ENCODE peak calls at places on chromosome 18, in six cellular contexts. One of them, this sample, is unnamed.

GRCh38 chr18:52435301-52435700 is 95.3 kb downstream of the DCC start:
- DNase-seq in spleen: no peak
- DNase-seq in uterus: no peak
- DNase-seq in heart right ventricle: no peak
- DNase-seq in psoas muscle: no peak
- DNase-seq in upper lobe of left lung: no peak
- DNase-seq in this sample: peak; percentile 56

GRCh38 chr18:28075501-28075900 is 101.4 kb downstream of the CDH2 start:
- DNase-seq in psoas muscle: no peak
- DNase-seq in spleen: no peak
- DNase-seq in upper lobe of left lung: no peak
- DNase-seq in uterus: no peak
- DNase-seq in heart right ventricle: no peak
- DNase-seq in this sample: peak; percentile 29

GRCh38 chr18:47724186-47724975 is 206.1 kb downstream of the SMAD2 start:
- DNase-seq in psoas muscle: no peak
- DNase-seq in upper lobe of left lung: no peak
- DNase-seq in uterus: no peak
- DNase-seq in heart right ventricle: no peak
- DNase-seq in spleen: no peak
- DNase-seq in this sample: no peak

GRCh38 chr18:55095579-55095978 is 136.3 kb upstream of the CCDC68 start:
- DNase-seq in uterus: no peak
- DNase-seq in upper lobe of left lung: no peak
- DNase-seq in spleen: no peak
- DNase-seq in psoas muscle: no peak
- DNase-seq in heart right ventricle: no peak
- DNase-seq in this sample: no peak

GRCh38 chr18:59484796-59485328 is 125.8 kb upstream of the LMAN1 start:
- DNase-seq in heart right ventricle: no peak
- DNase-seq in upper lobe of left lung: no peak
- DNase-seq in uterus: no peak
- DNase-seq in psoas muscle: no peak
- DNase-seq in spleen: no peak
- DNase-seq in this sample: no peak

GRCh38 chr18:71371951-71372605 is 1083.2 kb downstream of the SOCS6 start:
- DNase-seq in upper lobe of left lung: no peak
- DNase-seq in heart right ventricle: no peak
- DNase-seq in spleen: no peak
- DNase-seq in uterus: no peak
- DNase-seq in psoas muscle: no peak
- DNase-seq in this sample: no peak

GRCh38 chr18:55096261-55097026 is 137.2 kb upstream of the CCDC68 start:
- DNase-seq in upper lobe of left lung: no peak
- DNase-seq in heart right ventricle: no peak
- DNase-seq in spleen: no peak
- DNase-seq in psoas muscle: peak; percentile 53
- DNase-seq in uterus: peak; percentile 29
- DNase-seq in this sample: peak; percentile 49

GRCh38 chr18:23689616-23690504 is 607 bp downstream of the LAMA3 start:
- DNase-seq in spleen: peak; percentile 72
- DNase-seq in uterus: peak; percentile 31
- DNase-seq in psoas muscle: peak; percentile 57
- DNase-seq in upper lobe of left lung: peak; percentile 90
- DNase-seq in heart right ventricle: peak; percentile 18
- DNase-seq in this sample: no peak

GRCh38 chr18:3066391-3067079 is 53.6 kb upstream of the LPIN2 start:
- DNase-seq in upper lobe of left lung: no peak
- DNase-seq in spleen: no peak
- DNase-seq in uterus: no peak
- DNase-seq in psoas muscle: no peak
- DNase-seq in heart right ventricle: no peak
- DNase-seq in this sample: peak; percentile 43

GRCh38 chr18:48902856-48903601 is 47.7 kb downstream of the SMAD7 start:
- DNase-seq in psoas muscle: peak; percentile 82
- DNase-seq in heart right ventricle: peak; percentile 71
- DNase-seq in spleen: peak; percentile 74
- DNase-seq in uterus: peak; percentile 43
- DNase-seq in upper lobe of left lung: peak; percentile 48
- DNase-seq in this sample: no peak

GRCh38 chr18:25726278-25726677 is 364.1 kb downstream of the SS18 start:
- DNase-seq in psoas muscle: no peak
- DNase-seq in upper lobe of left lung: no peak
- DNase-seq in heart right ventricle: no peak
- DNase-seq in spleen: no peak
- DNase-seq in uterus: no peak
- DNase-seq in this sample: peak; percentile 46

GRCh38 chr18:46950064-46950656 is 32.8 kb downstream of the KATNAL2 start:
- DNase-seq in heart right ventricle: no peak
- DNase-seq in psoas muscle: no peak
- DNase-seq in upper lobe of left lung: no peak
- DNase-seq in spleen: no peak
- DNase-seq in uterus: no peak
- DNase-seq in this sample: no peak

GRCh38 chr18:75204978-75205759 is 3.8 kb downstream of the PTGR3 start:
- DNase-seq in uterus: no peak
- DNase-seq in psoas muscle: peak; percentile 61
- DNase-seq in heart right ventricle: peak; percentile 37
- DNase-seq in upper lobe of left lung: no peak
- DNase-seq in spleen: no peak
- DNase-seq in this sample: no peak

GRCh38 chr18:2857491-2858063 is 10.8 kb downstream of the EMILIN2 start:
- DNase-seq in upper lobe of left lung: no peak
- DNase-seq in heart right ventricle: peak; percentile 78
- DNase-seq in uterus: peak; percentile 94
- DNase-seq in psoas muscle: peak; percentile 90
- DNase-seq in spleen: peak; percentile 85
- DNase-seq in this sample: no peak

GRCh38 chr18:48538531-48539405 is at the start of gene CTIF:
- DNase-seq in upper lobe of left lung: peak; percentile 93
- DNase-seq in uterus: peak; percentile 95
- DNase-seq in heart right ventricle: peak; percentile 93
- DNase-seq in psoas muscle: peak; percentile 97
- DNase-seq in spleen: peak; percentile 94
- DNase-seq in this sample: peak; percentile 95

GRCh38 chr18:60053747-60054304 is 154.0 kb downstream of the PMAIP1 start:
- DNase-seq in heart right ventricle: no peak
- DNase-seq in spleen: no peak
- DNase-seq in psoas muscle: no peak
- DNase-seq in uterus: no peak
- DNase-seq in upper lobe of left lung: no peak
- DNase-seq in this sample: peak; percentile 4

GRCh38 chr18:26335139-26335933 is 109.1 kb downstream of the TAF4B start:
- DNase-seq in spleen: no peak
- DNase-seq in upper lobe of left lung: no peak
- DNase-seq in psoas muscle: no peak
- DNase-seq in heart right ventricle: no peak
- DNase-seq in uterus: no peak
- DNase-seq in this sample: no peak

GRCh38 chr18:35252466-35252865 is 11.6 kb downstream of the ZNF397 start:
- DNase-seq in uterus: no peak
- DNase-seq in heart right ventricle: no peak
- DNase-seq in spleen: no peak
- DNase-seq in upper lobe of left lung: no peak
- DNase-seq in psoas muscle: no peak
- DNase-seq in this sample: no peak

GRCh38 chr18:35253655-35254287 is 12.9 kb downstream of the ZNF397 start:
- DNase-seq in upper lobe of left lung: no peak
- DNase-seq in uterus: no peak
- DNase-seq in heart right ventricle: no peak
- DNase-seq in spleen: no peak
- DNase-seq in psoas muscle: no peak
- DNase-seq in this sample: no peak

DNA sequence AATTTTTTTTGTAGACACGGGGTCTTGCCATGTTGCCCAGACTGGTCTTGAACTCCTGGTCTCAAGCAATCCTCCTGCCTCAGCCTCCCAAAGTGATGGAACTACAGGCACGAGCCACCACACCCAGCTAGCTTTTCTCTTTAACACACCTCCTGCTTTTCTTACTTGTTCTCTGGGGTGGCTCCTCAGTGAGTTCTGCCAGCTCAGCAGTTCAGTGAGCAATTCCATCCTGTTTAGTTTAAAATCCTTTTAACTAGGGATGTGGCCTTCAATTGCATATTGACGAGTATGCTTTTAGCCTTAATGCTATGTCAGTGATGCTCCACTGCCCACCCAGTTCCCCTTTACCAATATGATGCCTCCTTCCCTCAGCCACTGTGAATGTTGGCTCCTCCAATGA is 16.1 kb downstream of the ZNF397 start:
- DNase-seq in spleen: no peak
- DNase-seq in upper lobe of left lung: no peak
- DNase-seq in psoas muscle: no peak
- DNase-seq in heart right ventricle: no peak
- DNase-seq in uterus: no peak
- DNase-seq in this sample: no peak
- H3K36me3 ChIP-seq in spleen: peaks cover 15% of the 10 kb centered on the region
- H3K36me3 ChIP-seq in upper lobe of left lung: peaks cover 11% of the 10 kb centered on the region
- H3K36me3 ChIP-seq in psoas muscle: peaks cover 10% of the 10 kb centered on the region
- H3K36me3 ChIP-seq in heart right ventricle: peaks cover 19% of the 10 kb centered on the region
- H3K36me3 ChIP-seq in uterus: no peaks in the 10 kb centered on the region
- H3K36me3 ChIP-seq in this sample: no peaks in the 10 kb centered on the region

GRCh38 chr18:63260075-63260754 is 59.4 kb downstream of the BCL2 start:
- DNase-seq in upper lobe of left lung: peak; percentile 24
- DNase-seq in uterus: no peak
- DNase-seq in psoas muscle: peak; percentile 61
- DNase-seq in heart right ventricle: no peak
- DNase-seq in spleen: no peak
- DNase-seq in this sample: no peak
- H3K4me1 ChIP-seq in upper lobe of left lung: peaks cover 4% of the 10 kb centered on the region
- H3K4me1 ChIP-seq in uterus: no peaks in the 10 kb centered on the region
- H3K4me1 ChIP-seq in psoas muscle: peaks cover 47% of the 10 kb centered on the region
- H3K4me1 ChIP-seq in heart right ventricle: peaks cover 10% of the 10 kb centered on the region
- H3K4me1 ChIP-seq in spleen: peaks cover 20% of the 10 kb centered on the region
- H3K4me1 ChIP-seq in this sample: no peaks in the 10 kb centered on the region

GRCh38 chr18:58044370-58045264 is 591 bp downstream of the NEDD4L start:
- DNase-seq in heart right ventricle: peak; percentile 45
- DNase-seq in psoas muscle: peak; percentile 59
- DNase-seq in spleen: peak; percentile 90
- DNase-seq in uterus: peak; percentile 39
- DNase-seq in upper lobe of left lung: peak; percentile 90
- DNase-seq in this sample: peak; percentile 24
- H3K27ac ChIP-seq in heart right ventricle: peak overlapping the region; percentile 84
- H3K27ac ChIP-seq in psoas muscle: peak overlapping the region; percentile 73
- H3K27ac ChIP-seq in spleen: peak overlapping the region; percentile 87
- H3K27ac ChIP-seq in uterus: peak overlapping the region; percentile 83
- H3K27ac ChIP-seq in upper lobe of left lung: peak overlapping the region; percentile 93
- H3K27ac ChIP-seq in this sample: no peak overlapping the region

GRCh38 chr18:76435321-76435989 is 59.6 kb downstream of the ZNF516 start:
- DNase-seq in spleen: no peak
- DNase-seq in upper lobe of left lung: no peak
- DNase-seq in uterus: no peak
- DNase-seq in psoas muscle: no peak
- DNase-seq in heart right ventricle: no peak
- DNase-seq in this sample: no peak
- H3K36me3 ChIP-seq in spleen: peaks cover 11% of the 10 kb centered on the region
- H3K36me3 ChIP-seq in upper lobe of left lung: peaks cover 11% of the 10 kb centered on the region
- H3K36me3 ChIP-seq in uterus: no peaks in the 10 kb centered on the region
- H3K36me3 ChIP-seq in psoas muscle: no peaks in the 10 kb centered on the region
- H3K36me3 ChIP-seq in heart right ventricle: peaks cover under 1% of the 10 kb centered on the region
- H3K36me3 ChIP-seq in this sample: no peaks in the 10 kb centered on the region

GRCh38 chr18:62537946-62538345 is 15.1 kb downstream of the ZCCHC2 start:
- DNase-seq in uterus: no peak
- DNase-seq in heart right ventricle: no peak
- DNase-seq in psoas muscle: no peak
- DNase-seq in spleen: no peak
- DNase-seq in upper lobe of left lung: no peak
- DNase-seq in this sample: no peak
- H3K4me1 ChIP-seq in uterus: no peaks in the 10 kb centered on the region
- H3K4me1 ChIP-seq in heart right ventricle: peaks cover 11% of the 10 kb centered on the region
- H3K4me1 ChIP-seq in psoas muscle: peaks cover 9% of the 10 kb centered on the region
- H3K4me1 ChIP-seq in spleen: peaks cover 27% of the 10 kb centered on the region
- H3K4me1 ChIP-seq in upper lobe of left lung: peaks cover 5% of the 10 kb centered on the region
- H3K4me1 ChIP-seq in this sample: no peaks in the 10 kb centered on the region

DNA sequence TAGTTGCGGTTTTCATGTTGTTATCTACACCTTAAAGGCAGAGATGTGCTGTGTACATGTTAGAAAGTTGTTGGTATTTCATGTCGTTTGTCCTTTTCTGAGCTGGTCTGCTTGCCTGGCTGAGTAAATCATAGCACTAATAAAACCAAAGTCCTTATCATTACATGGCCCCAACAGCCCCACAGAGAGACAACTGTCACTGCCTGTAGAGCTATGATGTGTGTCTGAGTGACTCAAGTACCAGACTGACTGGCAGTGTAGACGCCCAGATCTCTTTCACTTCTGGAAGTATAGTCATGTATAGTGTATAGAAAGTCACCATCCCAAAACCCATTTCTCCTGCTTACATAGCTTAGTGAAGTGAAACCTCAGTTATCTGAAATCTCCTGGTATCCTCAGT is 4.3 kb downstream of the SOCS6 start:
- DNase-seq in heart right ventricle: no peak
- DNase-seq in spleen: no peak
- DNase-seq in uterus: no peak
- DNase-seq in upper lobe of left lung: no peak
- DNase-seq in psoas muscle: no peak
- DNase-seq in this sample: no peak
- H3K27ac ChIP-seq in heart right ventricle: no peak overlapping the region
- H3K27ac ChIP-seq in spleen: no peak overlapping the region
- H3K27ac ChIP-seq in uterus: no peak overlapping the region
- H3K27ac ChIP-seq in upper lobe of left lung: no peak overlapping the region
- H3K27ac ChIP-seq in psoas muscle: no peak overlapping the region
- H3K27ac ChIP-seq in this sample: no peak overlapping the region

DNA sequence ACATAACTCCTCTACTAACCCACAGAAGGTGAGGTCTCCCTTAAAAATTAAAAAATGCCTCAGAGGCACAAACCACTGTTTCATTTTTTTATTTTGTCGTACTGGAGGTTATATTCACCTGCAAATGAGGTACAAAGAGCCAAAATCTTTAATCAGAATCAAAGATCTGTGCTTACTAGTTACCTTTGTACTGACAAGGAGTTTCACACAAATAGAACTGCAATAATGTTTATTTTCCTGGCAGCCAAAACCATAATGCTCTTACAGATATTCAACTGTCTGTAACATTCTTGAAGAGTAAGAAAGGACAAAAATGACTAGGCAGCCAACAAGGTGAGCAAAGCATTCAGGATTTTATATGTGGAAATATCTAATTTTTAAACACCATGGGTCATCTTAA is 105.1 kb upstream of the NOL4 start:
- DNase-seq in heart right ventricle: no peak
- DNase-seq in uterus: no peak
- DNase-seq in upper lobe of left lung: no peak
- DNase-seq in psoas muscle: no peak
- DNase-seq in spleen: no peak
- DNase-seq in this sample: no peak
- H3K36me3 ChIP-seq in heart right ventricle: no peaks in the 10 kb centered on the region
- H3K36me3 ChIP-seq in uterus: no peaks in the 10 kb centered on the region
- H3K36me3 ChIP-seq in upper lobe of left lung: no peaks in the 10 kb centered on the region
- H3K36me3 ChIP-seq in psoas muscle: no peaks in the 10 kb centered on the region
- H3K36me3 ChIP-seq in spleen: no peaks in the 10 kb centered on the region
- H3K36me3 ChIP-seq in this sample: no peaks in the 10 kb centered on the region

GRCh38 chr18:62531078-62531477 is 8.3 kb downstream of the ZCCHC2 start:
- DNase-seq in spleen: no peak
- DNase-seq in uterus: no peak
- DNase-seq in psoas muscle: no peak
- DNase-seq in heart right ventricle: no peak
- DNase-seq in upper lobe of left lung: no peak
- DNase-seq in this sample: no peak
- H3K4me1 ChIP-seq in spleen: peaks cover 60% of the 10 kb centered on the region
- H3K4me1 ChIP-seq in uterus: no peaks in the 10 kb centered on the region
- H3K4me1 ChIP-seq in psoas muscle: peaks cover 31% of the 10 kb centered on the region
- H3K4me1 ChIP-seq in heart right ventricle: peaks cover 41% of the 10 kb centered on the region
- H3K4me1 ChIP-seq in upper lobe of left lung: peaks cover 30% of the 10 kb centered on the region
- H3K4me1 ChIP-seq in this sample: peaks cover under 1% of the 10 kb centered on the region

GRCh38 chr18:35415511-35416427 is 38.6 kb upstream of the ZNF396 start:
- DNase-seq in uterus: no peak
- DNase-seq in spleen: no peak
- DNase-seq in psoas muscle: no peak
- DNase-seq in heart right ventricle: no peak
- DNase-seq in upper lobe of left lung: no peak
- DNase-seq in this sample: no peak
- H3K27ac ChIP-seq in uterus: no peak overlapping the region
- H3K27ac ChIP-seq in spleen: peak overlapping the region; percentile 29
- H3K27ac ChIP-seq in psoas muscle: no peak overlapping the region
- H3K27ac ChIP-seq in heart right ventricle: no peak overlapping the region
- H3K27ac ChIP-seq in upper lobe of left lung: no peak overlapping the region
- H3K27ac ChIP-seq in this sample: no peak overlapping the region

This sample was measured in SJCRH30.